ENCODE peak calls at places on chromosomes 12 and 14, in four cellular contexts. T, Z, U and X are unnamed samples.

GRCh38 chr12:57619434-57620244 is 8.4 kb downstream of the ARHGEF25 start:
- DNase-seq in Z (no peak), T (no peak), U (peak), X (no peak)

GRCh38 chr14:102415671-102416070 is 52.9 kb downstream of the TECPR2 start:
- DNase-seq in Z (no peak), T (no peak), U (no peak), X (no peak)

GRCh38 chr12:103930787-103931536 is 752 bp downstream of the HSP90B1 start:
- DNase-seq in T (peak), Z (peak), U (peak), X (no peak)

GRCh38 chr12:72296389-72296788 is 24.2 kb downstream of the TRHDE start:
- DNase-seq in Z (no peak), T (no peak), U (no peak), X (no peak)

GRCh38 chr12:1083888-1084262 is 92.9 kb downstream of the ERC1 start:
- DNase-seq in T (peak), Z (no peak), U (no peak), X (no peak)

GRCh38 chr12:124543052-124543590 is 24.3 kb downstream of the NCOR2 start:
- DNase-seq in T (peak), Z (no peak), U (no peak), X (no peak)

GRCh38 chr14:60561845-60562746 is 53.1 kb downstream of the SIX6 start:
- DNase-seq in Z (peak), U (peak), T (peak), X (peak)

GRCh38 chr12:17203497-17203896 is 597.5 kb upstream of the LMO3 start:
- DNase-seq in U (peak), T (no peak), Z (no peak), X (no peak)

GRCh38 chr12:9365296-9365695 is 157.1 kb upstream of the PZP start:
- DNase-seq in Z (no peak), T (peak), U (no peak), X (no peak)

GRCh38 chr12:92070054-92070863 is 75.4 kb downstream of the BTG1 start:
- DNase-seq in T (no peak), U (no peak), Z (no peak), X (no peak)

GRCh38 chr12:101116911-101117310 is 93.1 kb downstream of the SLC5A8 start:
- DNase-seq in T (no peak), U (no peak), Z (no peak), X (no peak)

GRCh38 chr14:93042968-93043940 is 72.5 kb downstream of the ITPK1 start:
- DNase-seq in T (peak), Z (no peak), U (no peak), X (no peak)

GRCh38 chr14:67733609-67734008 is 31.9 kb downstream of the RDH12 start:
- DNase-seq in T (no peak), U (no peak), Z (no peak), X (no peak)

GRCh38 chr14:54221971-54222370 is 174.8 kb upstream of the CDKN3 start:
- DNase-seq in T (no peak), U (no peak), Z (no peak), X (no peak)

GRCh38 chr14:60650382-60650961 is 1.2 kb upstream of the SIX1 start:
- DNase-seq in Z (no peak), U (peak), T (peak), X (no peak)

GRCh38 chr14:98445736-98446135 is 826.3 kb downstream of the BCL11B start:
- DNase-seq in Z (no peak), U (no peak), T (no peak), X (no peak)

GRCh38 chr12:124507188-124508109 is 60.0 kb downstream of the NCOR2 start:
- DNase-seq in T (peak), Z (no peak), U (peak), X (peak)

GRCh38 chr12:70367268-70368141 is 1.4 kb downstream of the KCNMB4 start:
- DNase-seq in Z (no peak), U (no peak), T (no peak), X (no peak)

GRCh38 chr12:26318661-26319068 is 123.3 kb downstream of the SSPN start:
- DNase-seq in U (peak), T (peak), Z (no peak), X (no peak)

GRCh38 chr12:13093850-13094225 is 9.6 kb downstream of the GSG1 start:
- DNase-seq in T (no peak), Z (no peak), U (no peak), X (no peak)

GRCh38 chr14:101367421-101368261 is 193.7 kb upstream of the DIO3 start:
- DNase-seq in U (peak), T (no peak), Z (no peak), X (no peak)

GRCh38 chr14:103334644-103335603 is 887 bp downstream of the EIF5 start:
- DNase-seq in Z (peak), T (peak), U (peak), X (peak)

GRCh38 chr12:2341871-2342270 is 289.1 kb downstream of the CACNA1C start:
- DNase-seq in T (peak), U (no peak), Z (no peak), X (no peak)

GRCh38 chr12:1927751-1928351 is 9.4 kb upstream of the CACNA2D4 start:
- DNase-seq in U (no peak), Z (no peak), T (peak), X (no peak)

GRCh38 chr14:51869426-51870113 is 9.2 kb downstream of the GNG2 start:
- DNase-seq in T (no peak), Z (no peak), U (no peak), X (no peak)

DNA sequence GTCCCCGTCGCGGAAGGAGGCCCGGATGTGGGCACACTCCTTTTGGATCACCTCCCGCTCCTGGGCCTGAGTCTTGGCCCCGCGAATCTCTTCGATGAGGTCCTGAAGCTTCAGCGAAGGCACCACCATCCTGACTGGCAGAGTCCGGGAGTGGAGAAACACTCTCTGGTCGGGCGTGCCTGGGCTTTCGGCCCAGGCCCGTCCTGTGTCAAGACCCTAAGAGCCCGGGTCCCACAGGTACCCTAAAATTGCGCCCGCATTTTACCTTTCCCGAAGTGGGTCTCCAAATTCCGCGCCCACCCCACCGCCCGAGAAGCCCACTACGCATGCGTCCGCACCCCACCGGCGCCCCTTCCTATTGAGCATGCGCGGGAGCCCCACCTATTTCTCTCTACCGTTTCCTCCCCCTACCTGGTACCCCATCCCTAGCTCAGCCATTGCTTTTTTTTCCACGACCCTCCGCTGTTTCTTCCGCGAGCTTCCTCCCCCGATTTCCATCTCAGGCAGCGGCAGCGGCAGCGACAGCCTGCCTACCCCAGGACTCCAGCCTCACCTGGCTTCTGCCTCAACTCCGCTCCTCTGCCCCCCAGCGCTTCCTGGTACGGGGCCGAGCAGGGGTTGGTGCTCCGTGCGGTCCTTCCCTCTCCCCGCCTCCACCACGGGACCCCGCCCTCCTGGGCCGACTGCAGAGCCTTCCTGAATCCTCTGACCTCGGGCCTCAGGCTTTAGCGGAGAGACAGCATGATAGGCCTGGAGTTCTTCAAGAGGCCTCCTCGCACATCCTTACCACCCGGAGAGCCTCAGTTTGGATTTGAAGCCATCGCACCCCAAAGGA is at the start of gene AP1G2:
- DNase-seq in T (peak), Z (peak), U (peak), X (peak)
- TF ChIP-seq CTCF in T (no peak), Z (no peak), U (no peak), X (no peak)

DNA sequence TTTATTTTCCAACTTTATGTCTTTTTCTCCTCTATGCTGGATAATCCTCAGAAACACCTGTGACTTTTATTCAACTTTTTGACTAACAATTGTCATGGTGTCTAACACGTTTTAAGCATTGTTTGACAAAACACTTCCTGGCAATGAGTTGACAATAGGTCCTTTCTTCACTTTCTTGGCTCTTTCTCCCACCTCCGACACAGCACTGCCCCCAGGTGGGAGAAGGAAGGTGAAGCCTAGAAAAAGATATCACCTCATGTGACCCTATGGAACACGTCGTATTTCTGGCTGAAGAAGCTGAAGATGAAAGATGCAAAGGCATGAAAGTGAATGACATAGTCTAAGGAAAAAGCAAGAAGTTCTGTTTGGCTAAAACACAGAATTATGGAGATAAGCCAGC is 430.0 kb downstream of the ETNK1 start:
- DNase-seq in T (peak), U (no peak), Z (peak), X (no peak)
- TF ChIP-seq CTCF in T (peak), U (no peak), Z (peak), X (no peak)

DNA sequence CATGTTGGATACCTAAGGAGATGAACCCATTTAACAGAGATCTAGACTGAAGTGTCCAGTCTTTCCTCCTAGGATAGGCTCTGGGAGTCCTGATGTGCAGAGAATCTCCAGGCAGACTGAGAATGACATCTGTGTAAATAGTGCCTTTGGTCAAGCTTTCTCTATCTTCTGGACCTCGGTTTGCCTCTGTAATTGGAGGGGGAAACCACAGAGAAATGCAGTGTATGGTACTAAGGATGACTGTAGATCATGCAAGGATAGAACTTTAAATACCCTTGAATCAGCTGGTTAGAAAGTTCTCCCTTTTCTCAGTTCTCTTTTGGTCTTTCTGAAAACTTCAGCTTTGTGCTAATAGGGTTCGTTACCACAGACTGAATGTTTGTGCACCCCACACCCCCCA is 112.2 kb downstream of the PTPN11 start:
- DNase-seq in U (no peak), T (no peak), Z (no peak), X (no peak)
- TF ChIP-seq CTCF in U (no peak), T (no peak), Z (no peak), X (no peak)

GRCh38 chr12:95003213-95003920 is at the start of gene NDUFA12:
- DNase-seq in T (peak), Z (peak), U (peak), X (peak)
- TF ChIP-seq CTCF in T (no peak), Z (no peak), U (no peak), X (no peak)

GRCh38 chr12:97368462-97369150 is 94.0 kb upstream of the RMST start:
- DNase-seq in U (no peak), T (no peak), Z (no peak), X (no peak)
- TF ChIP-seq CTCF in U (no peak), T (no peak), Z (no peak), X (no peak)